ENCODE peak calls at places on chromosomes 2 and 18, in seven cellular contexts. Q is HepG2, G is cardiac fibroblast, A is RWPE1, O is Peyer's patch, J is endothelial cell of umbilical vein, X is lower leg skin. M is an unnamed sample.

GRCh38 chr2:166057363-166058169 is 70.3 kb downstream of the SCN1A start:
- DNase-seq in X (no peak), A (peak; percentile 3), G (peak; percentile 75), J (peak; percentile 85), Q (peak; percentile 47), O (no peak), M (peak; percentile 14)

GRCh38 chr18:51070545-51070944 is 40.5 kb downstream of the SMAD4 start:
- DNase-seq in G (peak; percentile 93), Q (no peak), X (no peak), A (peak; percentile 42), J (no peak), O (no peak), M (peak; percentile 83)

GRCh38 chr2:239856620-239857285 is 168.4 kb downstream of the NDUFA10 start:
- DNase-seq in A (no peak), G (no peak), J (no peak), O (peak; percentile 21), X (peak; percentile 73), Q (no peak), M (no peak)

GRCh38 chr2:26178746-26179436 is 6.0 kb downstream of the GAREM2 start:
- DNase-seq in G (peak; percentile 26), Q (no peak), O (peak; percentile 66), A (no peak), J (peak; percentile 22), X (peak; percentile 87), M (no peak)

GRCh38 chr2:25044011-25044410 is 2.1 kb downstream of the EFR3B start:
- DNase-seq in J (no peak), X (no peak), O (no peak), G (no peak), A (no peak), Q (no peak), M (no peak)

GRCh38 chr2:88738271-88738670 is 46.8 kb downstream of the RPIA start:
- DNase-seq in G (peak; percentile 81), J (peak; percentile 88), A (no peak), Q (no peak), X (no peak), O (no peak), M (peak; percentile 33)

GRCh38 chr2:43225093-43225787 is 1.2 kb downstream of the ZFP36L2 start:
- DNase-seq in A (no peak), O (peak; percentile 85), J (peak; percentile 64), Q (no peak), X (peak; percentile 92), G (peak; percentile 75), M (peak; percentile 62)

GRCh38 chr2:165905854-165906253 is 47.7 kb downstream of the TTC21B start:
- DNase-seq in J (peak; percentile 75), Q (no peak), G (peak; percentile 42), O (no peak), A (no peak), X (no peak), M (peak; percentile 1)

GRCh38 chr2:200735061-200735460 is 76.6 kb upstream of the BZW1 start:
- DNase-seq in O (no peak), X (no peak), A (no peak), J (no peak), G (peak; percentile 38), Q (no peak), M (no peak)

GRCh38 chr2:165864353-165864752 is 70.3 kb upstream of the GALNT3 start:
- DNase-seq in O (no peak), J (no peak), X (no peak), G (no peak), Q (no peak), A (no peak), M (no peak)

GRCh38 chr2:134773372-134774073 is 54.7 kb upstream of the TMEM163 start:
- DNase-seq in X (no peak), O (no peak), Q (no peak), G (peak; percentile 18), J (peak; percentile 21), A (no peak), M (no peak)

GRCh38 chr18:35030234-35030989 is 10.8 kb upstream of the MAPRE2 start:
- DNase-seq in Q (no peak), O (peak; percentile 58), A (no peak), G (no peak), J (no peak), X (no peak), M (no peak)

GRCh38 chr2:119248311-119248710 is 24.7 kb downstream of the STEAP3 start:
- DNase-seq in O (no peak), Q (no peak), J (no peak), G (peak; percentile 68), A (peak; percentile 68), X (peak; percentile 61), M (peak; percentile 39)

DNA sequence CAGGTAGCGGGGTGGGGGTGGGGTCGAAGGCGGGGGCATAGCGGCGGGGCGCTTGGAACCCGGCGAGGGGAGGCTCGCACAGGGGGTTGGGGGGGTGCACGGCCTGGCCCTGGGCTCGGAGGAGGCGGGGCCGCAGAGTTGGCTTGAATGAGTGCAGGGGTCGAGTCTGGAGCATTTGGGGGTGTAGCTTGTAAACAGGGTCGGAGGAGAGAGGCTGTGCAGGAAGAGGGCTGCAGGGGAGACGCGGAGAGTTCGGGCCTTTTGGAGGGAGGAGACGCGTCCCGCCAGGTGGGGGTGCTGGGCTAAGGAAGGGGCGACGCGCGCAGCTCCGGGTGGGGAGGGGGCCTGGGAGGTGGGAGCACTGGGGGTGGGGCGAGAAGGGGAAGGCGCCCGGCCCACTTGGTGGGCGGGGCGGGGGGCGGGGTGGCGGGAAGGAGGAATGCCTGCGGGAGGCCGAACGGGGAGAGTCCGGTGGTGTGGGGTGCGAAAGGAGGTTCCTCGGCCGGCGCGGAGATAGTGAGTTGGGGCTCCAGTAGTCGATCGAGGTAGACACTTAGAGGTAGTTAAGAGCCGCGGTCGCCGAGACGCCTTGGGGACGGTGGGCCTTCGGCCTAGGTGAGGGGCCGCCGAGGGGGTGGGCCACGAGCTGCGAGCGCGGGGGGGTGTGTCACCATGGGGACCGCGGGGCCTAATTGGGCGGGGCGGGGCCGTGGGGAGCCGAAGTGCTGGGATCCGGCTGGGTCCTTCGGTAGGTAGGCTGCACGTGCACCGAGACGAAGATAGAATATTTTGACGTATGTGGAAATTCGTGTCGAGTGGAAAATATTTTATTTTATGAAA is 766 bp downstream of the MSH6 start:
- DNase-seq in X (peak; percentile 93), G (peak; percentile 50), Q (peak; percentile 60), O (peak; percentile 85), J (peak; percentile 56), A (peak; percentile 78), M (peak; percentile 21)
- TF ChIP-seq CTCF in X (no peak), G (no peak), Q (peak; percentile 39), O (no peak), J (no peak), A (no peak), M (peak; percentile 14)

DNA sequence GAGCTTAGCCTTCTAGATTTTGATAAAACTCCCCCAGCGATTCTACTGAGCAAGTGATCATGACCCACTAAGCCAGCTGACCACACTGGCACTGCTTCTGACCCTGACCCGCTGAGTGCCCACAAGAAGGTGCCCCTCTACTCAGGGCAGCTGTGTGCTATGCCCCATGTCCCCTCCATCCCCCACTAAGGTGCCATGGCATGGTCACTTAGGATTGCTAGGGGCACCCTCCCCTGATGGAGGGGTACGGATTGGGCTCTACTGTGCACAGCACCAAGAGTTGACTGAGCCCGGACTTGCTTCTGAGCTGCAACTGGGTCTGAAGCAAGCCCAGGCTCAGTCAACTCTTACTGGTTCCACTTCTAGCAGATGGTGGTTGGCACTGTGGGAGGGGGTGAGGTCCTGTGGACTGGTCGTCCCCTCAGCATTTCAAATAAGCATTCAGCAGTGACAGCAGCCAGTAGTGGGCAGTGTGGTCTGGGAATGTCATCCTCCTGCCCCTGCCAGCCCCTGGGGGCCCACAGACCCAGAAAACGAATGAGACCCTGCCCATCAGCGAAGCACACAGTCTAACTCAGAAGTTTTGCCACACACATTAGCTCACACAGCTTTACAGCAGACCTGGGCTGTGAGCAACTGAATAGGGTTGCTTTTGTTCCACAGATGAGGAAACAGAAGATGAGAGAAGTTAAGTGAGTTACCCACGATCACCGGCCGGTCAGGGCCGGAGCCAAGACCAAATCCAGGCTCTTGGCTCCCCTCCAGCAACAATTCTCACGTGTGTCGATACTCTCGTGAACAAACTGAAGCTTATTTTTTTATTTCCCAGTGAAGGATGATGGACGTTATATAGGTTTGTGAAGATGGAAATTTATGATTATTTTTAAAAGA is 52.1 kb upstream of the FOSL2 start:
- DNase-seq in X (no peak), A (no peak), O (no peak), G (no peak), J (no peak), Q (no peak), M (no peak)
- TF ChIP-seq CTCF in X (no peak), A (no peak), O (no peak), G (no peak), J (no peak), Q (peak; percentile 37), M (peak; percentile 39)

GRCh38 chr18:10247402-10248117 is 206.9 kb upstream of the APCDD1 start:
- DNase-seq in G (no peak), Q (no peak), X (no peak), J (no peak), A (no peak), O (no peak), M (no peak)

GRCh38 chr18:10242922-10243680 is 211.3 kb upstream of the APCDD1 start:
- DNase-seq in Q (no peak), O (no peak), G (no peak), X (no peak), A (no peak), J (no peak), M (no peak)

GRCh38 chr18:10244341-10244740 is 210.1 kb upstream of the APCDD1 start:
- DNase-seq in J (no peak), G (no peak), O (no peak), Q (no peak), A (no peak), X (no peak), M (no peak)

GRCh38 chr18:10248738-10249137 is 205.7 kb upstream of the APCDD1 start:
- DNase-seq in J (no peak), X (no peak), A (no peak), G (no peak), Q (no peak), O (no peak), M (no peak)

GRCh38 chr18:10245517-10246175 is 208.8 kb upstream of the APCDD1 start:
- DNase-seq in X (no peak), O (no peak), G (no peak), Q (no peak), J (no peak), A (no peak), M (no peak)
- TF ChIP-seq CTCF in X (no peak), O (no peak), G (no peak), Q (no peak), J (no peak), A (no peak), M (no peak)

GRCh38 chr2:188975497-188976102 is 1.4 kb downstream of the COL3A1 start:
- DNase-seq in O (no peak), J (no peak), A (no peak), Q (no peak), X (no peak), G (peak; percentile 98), M (peak; percentile 90)

GRCh38 chr2:188976545-188977268 is 2.5 kb downstream of the COL3A1 start:
- DNase-seq in J (peak; percentile 65), X (no peak), O (no peak), G (peak; percentile 83), Q (peak; percentile 10), A (peak; percentile 8), M (peak; percentile 70)

GRCh38 chr2:188979730-188980123 is 5.6 kb downstream of the COL3A1 start:
- DNase-seq in A (no peak), O (no peak), G (peak; percentile 47), Q (no peak), J (no peak), X (no peak), M (no peak)

GRCh38 chr2:188979119-188979729 is 5.1 kb downstream of the COL3A1 start:
- DNase-seq in Q (no peak), G (peak; percentile 53), J (no peak), X (no peak), O (no peak), A (no peak), M (no peak)

GRCh38 chr2:188978291-188979081 is 4.3 kb downstream of the COL3A1 start:
- DNase-seq in X (no peak), A (no peak), Q (peak; percentile 43), J (peak; percentile 86), G (peak; percentile 88), O (no peak), M (peak; percentile 76)
- TF ChIP-seq CTCF in X (no peak), A (peak; percentile 20), Q (peak; percentile 66), J (peak; percentile 16), G (peak; percentile 42), O (no peak), M (peak; percentile 73)